ENCODE peak calls at places on chromosomes 11 and 22, in eight cellular contexts. S is pancreas; J is upper lobe of left lung; B is stomach; K is lower lobe of right lung; C is fibroblast of lung; R is astrocyte; A is CD8-positive, alpha-beta T cell. E is an unnamed sample.

GRCh38 chr11:115676206-115676605 is 172.0 kb upstream of the CADM1 start:
- DNase-seq in A (no peak), K (no peak), S (no peak), C (no peak), J (no peak), R (no peak), B (no peak), E (no peak)

GRCh38 chr22:48490513-48491411 is 1336.9 kb downstream of the BRD1 start:
- DNase-seq in B (peak; percentile 23), C (no peak), A (no peak), K (no peak), S (no peak), J (peak; percentile 71), R (no peak), E (no peak)

GRCh38 chr11:128294685-128295079 is 292.7 kb downstream of the ETS1 start:
- DNase-seq in C (peak; percentile 25), S (no peak), K (no peak), A (no peak), J (no peak), B (no peak), R (peak; percentile 71), E (no peak)

GRCh38 chr11:34176980-34177319 is 71.5 kb downstream of the NAT10 start:
- DNase-seq in J (no peak), K (no peak), A (no peak), C (no peak), R (no peak), S (no peak), B (no peak), E (no peak)

GRCh38 chr11:58905141-58905715 is 34.1 kb upstream of the GLYATL1 start:
- DNase-seq in R (peak; percentile 55), B (no peak), K (peak; percentile 46), A (no peak), S (no peak), J (peak; percentile 80), C (peak; percentile 66), E (no peak)

GRCh38 chr11:117703209-117703608 is 93.8 kb downstream of the DSCAML1 start:
- DNase-seq in S (no peak), C (no peak), R (no peak), J (no peak), B (no peak), A (no peak), K (no peak), E (no peak)

GRCh38 chr22:47064416-47064815 is 302.0 kb downstream of the TBC1D22A start:
- DNase-seq in R (no peak), B (no peak), C (no peak), A (no peak), S (no peak), K (no peak), J (peak; percentile 39), E (no peak)

GRCh38 chr22:48227341-48228018 is 1465.0 kb downstream of the TBC1D22A start:
- DNase-seq in B (no peak), C (no peak), A (no peak), J (no peak), K (no peak), R (no peak), S (no peak), E (no peak)

GRCh38 chr22:47337161-47337621 is 574.7 kb downstream of the TBC1D22A start:
- DNase-seq in B (no peak), K (no peak), R (peak; percentile 92), J (no peak), S (no peak), A (no peak), C (peak; percentile 92), E (no peak)

GRCh38 chr11:64056213-64056785 is 20.6 kb downstream of the FLRT1 start:
- DNase-seq in A (no peak), B (no peak), R (no peak), J (peak; percentile 65), K (no peak), S (no peak), C (no peak), E (no peak)

GRCh38 chr11:88414385-88414861 is 76.9 kb upstream of the CTSC start:
- DNase-seq in K (no peak), C (peak; percentile 78), J (no peak), S (peak; percentile 52), A (no peak), B (no peak), R (peak; percentile 75), E (no peak)

GRCh38 chr22:24201681-24202590 is 20.6 kb downstream of the SUSD2 start:
- DNase-seq in C (no peak), J (peak; percentile 34), S (no peak), A (no peak), K (no peak), B (no peak), R (peak; percentile 49), E (no peak)

GRCh38 chr11:7905961-7906429 is 25.1 kb downstream of the OR10A6 start:
- DNase-seq in B (peak; percentile 40), A (no peak), R (no peak), K (peak; percentile 70), C (no peak), S (no peak), J (no peak), E (no peak)

GRCh38 chr22:39679652-39680051 is 109.1 kb downstream of the CACNA1I start:
- DNase-seq in S (no peak), J (no peak), K (no peak), C (no peak), R (no peak), B (no peak), A (no peak), E (no peak)

GRCh38 chr22:39678862-39679490 is 108.4 kb downstream of the CACNA1I start:
- DNase-seq in R (no peak), K (no peak), S (no peak), J (peak; percentile 77), C (no peak), B (no peak), A (no peak), E (no peak)

GRCh38 chr22:39677967-39678366 is 107.4 kb downstream of the CACNA1I start:
- DNase-seq in B (no peak), C (no peak), K (no peak), A (no peak), S (no peak), J (no peak), R (no peak), E (no peak)

GRCh38 chr22:39674536-39674935 is 104.0 kb downstream of the CACNA1I start:
- DNase-seq in K (no peak), J (no peak), A (no peak), C (no peak), S (no peak), B (no peak), R (no peak), E (no peak)

DNA sequence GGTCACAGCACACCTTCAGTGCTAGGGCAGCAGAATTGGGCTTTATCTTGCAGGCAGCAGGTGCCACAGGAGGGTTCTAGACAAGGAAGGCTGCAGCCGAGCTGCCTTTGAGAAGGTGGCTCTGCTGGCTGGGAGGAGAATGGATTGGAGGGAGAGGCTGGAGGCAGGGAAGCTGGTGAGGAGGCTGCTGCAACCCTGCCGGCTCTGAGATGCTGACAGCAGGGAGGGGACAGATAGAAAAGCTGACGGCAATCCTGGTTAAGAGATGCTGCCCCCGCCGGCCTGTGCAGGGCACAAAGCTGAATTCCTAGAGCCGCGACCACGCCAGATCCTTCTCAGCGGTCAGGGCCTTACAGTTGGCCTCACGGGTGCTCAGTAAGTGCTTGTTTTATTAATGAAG is 105.4 kb downstream of the CACNA1I start:
- DNase-seq in J (no peak), B (no peak), C (no peak), K (no peak), R (no peak), S (no peak), A (no peak), E (no peak)
- H3K27me3 ChIP-seq in J (no peaks in the 10 kb centered on the region), B (peaks cover 50% of the 10 kb centered on the region), C (no peaks in the 10 kb centered on the region), K (peaks cover 4% of the 10 kb centered on the region), R (peaks cover 10% of the 10 kb centered on the region), S (no peaks in the 10 kb centered on the region), A (no peaks in the 10 kb centered on the region), E (no peaks in the 10 kb centered on the region)

GRCh38 chr11:134124660-134125451 is 56.0 kb downstream of the JAM3 start:
- DNase-seq in R (peak; percentile 64), C (peak; percentile 28), J (peak; percentile 88), S (peak; percentile 23), A (no peak), K (peak; percentile 46), B (peak; percentile 40), E (no peak)

GRCh38 chr11:134118016-134118415 is 49.1 kb downstream of the JAM3 start:
- DNase-seq in S (no peak), B (no peak), C (no peak), A (no peak), K (no peak), J (no peak), R (peak; percentile 31), E (no peak)

GRCh38 chr11:134120143-134120850 is 51.4 kb downstream of the JAM3 start:
- DNase-seq in S (peak; percentile 20), A (no peak), K (no peak), B (peak; percentile 35), J (no peak), R (peak; percentile 97), C (peak; percentile 98), E (no peak)

GRCh38 chr11:134119094-134119493 is 50.2 kb downstream of the JAM3 start:
- DNase-seq in K (no peak), B (no peak), R (peak; percentile 90), S (no peak), J (no peak), C (peak; percentile 71), A (no peak), E (no peak)

GRCh38 chr11:134120921-134121526 is 52.2 kb downstream of the JAM3 start:
- DNase-seq in C (peak; percentile 78), K (no peak), R (peak; percentile 55), A (no peak), S (no peak), J (no peak), B (no peak), E (no peak)
- H3K27ac ChIP-seq in C (peak overlapping the region; percentile 84), K (peak overlapping the region; percentile 73), R (peak overlapping the region; percentile 85), A (no peak overlapping the region), S (no peak overlapping the region), J (peak overlapping the region; percentile 75), B (peak overlapping the region; percentile 88), E (no peak overlapping the region)

GRCh38 chr11:82536706-82537105 is 197.0 kb downstream of the FAM181B start:
- DNase-seq in R (no peak), B (no peak), J (no peak), A (no peak), S (no peak), C (no peak), K (no peak), E (no peak)

GRCh38 chr11:82539669-82540068 is 194.0 kb downstream of the FAM181B start:
- DNase-seq in J (no peak), R (no peak), S (no peak), A (no peak), K (no peak), C (no peak), B (no peak), E (no peak)

GRCh38 chr11:82533628-82534353 is 199.9 kb downstream of the FAM181B start:
- DNase-seq in R (no peak), K (no peak), B (no peak), A (no peak), S (no peak), C (no peak), J (no peak), E (no peak)
- TF ChIP-seq CTCF in R (no peak), K (peak; percentile 11), B (no peak), A (no peak), S (no peak), C (no peak), J (no peak), E (no peak)

DNA sequence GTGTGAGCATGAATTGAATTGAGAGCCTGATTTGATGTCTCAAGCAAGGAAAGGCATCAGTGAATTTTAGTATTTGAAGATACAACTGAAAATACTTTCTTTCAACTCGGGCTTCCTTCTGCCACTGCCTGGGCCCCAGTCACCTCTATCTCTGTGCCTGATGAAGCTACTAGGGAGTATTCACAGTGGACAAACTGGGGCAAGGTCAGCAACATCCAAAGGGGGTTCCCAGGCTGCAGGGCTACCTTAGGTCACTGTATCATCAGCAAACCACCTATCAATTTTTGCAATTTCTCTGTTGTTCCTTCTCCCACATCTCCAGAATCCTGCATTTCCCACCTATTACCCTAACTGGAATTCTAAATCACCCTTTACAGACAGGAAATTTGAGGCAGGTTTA is 10.2 kb downstream of the PRAME start:
- DNase-seq in S (no peak), J (no peak), R (no peak), B (no peak), A (no peak), C (no peak), K (no peak), E (no peak)
- H3K27me3 ChIP-seq in S (no peaks in the 10 kb centered on the region), J (no peaks in the 10 kb centered on the region), R (no peaks in the 10 kb centered on the region), B (peaks cover 4% of the 10 kb centered on the region), A (no peaks in the 10 kb centered on the region), C (no peaks in the 10 kb centered on the region), K (no peaks in the 10 kb centered on the region), E (no peaks in the 10 kb centered on the region)